ENCODE peak calls at places on chromosomes 2 and 18, in ten cellular contexts. One of them, this sample, is unnamed.

GRCh38 chr2:47945036-47945781 is 38.9 kb upstream of the FBXO11 start:
- DNase-seq in heart right ventricle: no peak
- DNase-seq in lower lobe of right lung: no peak
- DNase-seq in psoas muscle: no peak
- DNase-seq in fibroblast of lung: no peak
- DNase-seq in lung: no peak
- DNase-seq in Peyer's patch: no peak
- DNase-seq in neural progenitor cell: no peak
- DNase-seq in uterus: no peak
- DNase-seq in breast epithelium: no peak
- DNase-seq in this sample: no peak

GRCh38 chr2:205835982-205836381 is 153.7 kb downstream of the NRP2 start:
- DNase-seq in heart right ventricle: no peak
- DNase-seq in lower lobe of right lung: no peak
- DNase-seq in psoas muscle: no peak
- DNase-seq in fibroblast of lung: no peak
- DNase-seq in lung: no peak
- DNase-seq in Peyer's patch: no peak
- DNase-seq in neural progenitor cell: no peak
- DNase-seq in uterus: no peak
- DNase-seq in breast epithelium: no peak
- DNase-seq in this sample: no peak

GRCh38 chr2:237550057-237550415 is 16.3 kb upstream of the PRLH start:
- DNase-seq in heart right ventricle: no peak
- DNase-seq in lower lobe of right lung: no peak
- DNase-seq in psoas muscle: no peak
- DNase-seq in fibroblast of lung: no peak
- DNase-seq in lung: no peak
- DNase-seq in Peyer's patch: peak; percentile 40
- DNase-seq in neural progenitor cell: no peak
- DNase-seq in uterus: no peak
- DNase-seq in breast epithelium: no peak
- DNase-seq in this sample: no peak

GRCh38 chr2:232927041-232927792 is 57.2 kb downstream of the SNORC start:
- DNase-seq in heart right ventricle: no peak
- DNase-seq in lower lobe of right lung: no peak
- DNase-seq in psoas muscle: peak; percentile 27
- DNase-seq in fibroblast of lung: no peak
- DNase-seq in lung: no peak
- DNase-seq in Peyer's patch: no peak
- DNase-seq in neural progenitor cell: peak; percentile 45
- DNase-seq in uterus: no peak
- DNase-seq in breast epithelium: no peak
- DNase-seq in this sample: no peak

GRCh38 chr2:36562245-36562644 is 35.7 kb downstream of the FEZ2 start:
- DNase-seq in heart right ventricle: no peak
- DNase-seq in lower lobe of right lung: no peak
- DNase-seq in psoas muscle: no peak
- DNase-seq in fibroblast of lung: peak; percentile 53
- DNase-seq in lung: no peak
- DNase-seq in Peyer's patch: no peak
- DNase-seq in neural progenitor cell: no peak
- DNase-seq in uterus: no peak
- DNase-seq in breast epithelium: no peak
- DNase-seq in this sample: peak; percentile 49

GRCh38 chr2:181483876-181484275 is 26.7 kb downstream of the ITGA4 start:
- DNase-seq in heart right ventricle: no peak
- DNase-seq in lower lobe of right lung: no peak
- DNase-seq in psoas muscle: no peak
- DNase-seq in fibroblast of lung: no peak
- DNase-seq in lung: no peak
- DNase-seq in Peyer's patch: no peak
- DNase-seq in neural progenitor cell: no peak
- DNase-seq in uterus: no peak
- DNase-seq in breast epithelium: no peak
- DNase-seq in this sample: peak; percentile 28

GRCh38 chr2:24935145-24935544 is 15.1 kb upstream of the ADCY3 start:
- DNase-seq in heart right ventricle: no peak
- DNase-seq in lower lobe of right lung: no peak
- DNase-seq in psoas muscle: no peak
- DNase-seq in fibroblast of lung: no peak
- DNase-seq in lung: no peak
- DNase-seq in Peyer's patch: no peak
- DNase-seq in neural progenitor cell: no peak
- DNase-seq in uterus: no peak
- DNase-seq in breast epithelium: no peak
- DNase-seq in this sample: no peak

GRCh38 chr18:58953627-58954026 is 89.0 kb downstream of the ZNF532 start:
- DNase-seq in heart right ventricle: peak; percentile 45
- DNase-seq in lower lobe of right lung: no peak
- DNase-seq in psoas muscle: no peak
- DNase-seq in fibroblast of lung: no peak
- DNase-seq in lung: no peak
- DNase-seq in Peyer's patch: no peak
- DNase-seq in neural progenitor cell: no peak
- DNase-seq in uterus: no peak
- DNase-seq in breast epithelium: no peak
- DNase-seq in this sample: no peak

GRCh38 chr2:12278217-12278755 is 438.4 kb upstream of the TRIB2 start:
- DNase-seq in heart right ventricle: no peak
- DNase-seq in lower lobe of right lung: no peak
- DNase-seq in psoas muscle: no peak
- DNase-seq in fibroblast of lung: no peak
- DNase-seq in lung: no peak
- DNase-seq in Peyer's patch: no peak
- DNase-seq in neural progenitor cell: no peak
- DNase-seq in uterus: no peak
- DNase-seq in breast epithelium: no peak
- DNase-seq in this sample: no peak

GRCh38 chr2:1617425-1618021 is 126.8 kb downstream of the PXDN start:
- DNase-seq in heart right ventricle: no peak
- DNase-seq in lower lobe of right lung: no peak
- DNase-seq in psoas muscle: no peak
- DNase-seq in fibroblast of lung: no peak
- DNase-seq in lung: no peak
- DNase-seq in Peyer's patch: peak; percentile 43
- DNase-seq in neural progenitor cell: no peak
- DNase-seq in uterus: no peak
- DNase-seq in breast epithelium: peak; percentile 48
- DNase-seq in this sample: no peak

GRCh38 chr2:129255610-129256313 is 723.7 kb upstream of the RAB6C start:
- DNase-seq in heart right ventricle: no peak
- DNase-seq in lower lobe of right lung: no peak
- DNase-seq in psoas muscle: no peak
- DNase-seq in fibroblast of lung: no peak
- DNase-seq in lung: no peak
- DNase-seq in Peyer's patch: no peak
- DNase-seq in neural progenitor cell: no peak
- DNase-seq in uterus: no peak
- DNase-seq in breast epithelium: no peak
- DNase-seq in this sample: no peak

GRCh38 chr2:129008055-129008880 is 689.6 kb upstream of the HS6ST1 start:
- DNase-seq in heart right ventricle: no peak
- DNase-seq in lower lobe of right lung: no peak
- DNase-seq in psoas muscle: no peak
- DNase-seq in fibroblast of lung: no peak
- DNase-seq in lung: no peak
- DNase-seq in Peyer's patch: no peak
- DNase-seq in neural progenitor cell: no peak
- DNase-seq in uterus: no peak
- DNase-seq in breast epithelium: no peak
- DNase-seq in this sample: no peak

GRCh38 chr2:175476374-175476773 is 294.9 kb upstream of the ATP5MC3 start:
- DNase-seq in heart right ventricle: no peak
- DNase-seq in lower lobe of right lung: no peak
- DNase-seq in psoas muscle: no peak
- DNase-seq in fibroblast of lung: no peak
- DNase-seq in lung: no peak
- DNase-seq in Peyer's patch: no peak
- DNase-seq in neural progenitor cell: no peak
- DNase-seq in uterus: no peak
- DNase-seq in breast epithelium: no peak
- DNase-seq in this sample: no peak

GRCh38 chr2:49288902-49289680 is 134.8 kb upstream of the FSHR start:
- DNase-seq in heart right ventricle: no peak
- DNase-seq in lower lobe of right lung: no peak
- DNase-seq in psoas muscle: no peak
- DNase-seq in fibroblast of lung: no peak
- DNase-seq in lung: no peak
- DNase-seq in Peyer's patch: no peak
- DNase-seq in neural progenitor cell: no peak
- DNase-seq in uterus: no peak
- DNase-seq in breast epithelium: no peak
- DNase-seq in this sample: no peak

GRCh38 chr2:199458017-199458805 is 472 bp upstream of the SATB2 start:
- DNase-seq in heart right ventricle: no peak
- DNase-seq in lower lobe of right lung: peak; percentile 48
- DNase-seq in psoas muscle: no peak
- DNase-seq in fibroblast of lung: peak; percentile 47
- DNase-seq in lung: no peak
- DNase-seq in Peyer's patch: peak; percentile 77
- DNase-seq in neural progenitor cell: peak; percentile 78
- DNase-seq in uterus: no peak
- DNase-seq in breast epithelium: no peak
- DNase-seq in this sample: peak; percentile 88

GRCh38 chr2:233129351-233129978 is 69.3 kb downstream of the INPP5D start:
- DNase-seq in heart right ventricle: no peak
- DNase-seq in lower lobe of right lung: no peak
- DNase-seq in psoas muscle: no peak
- DNase-seq in fibroblast of lung: no peak
- DNase-seq in lung: no peak
- DNase-seq in Peyer's patch: no peak
- DNase-seq in neural progenitor cell: peak; percentile 60
- DNase-seq in uterus: no peak
- DNase-seq in breast epithelium: no peak
- DNase-seq in this sample: peak; percentile 67

GRCh38 chr2:83602753-83603152 is 856.3 kb downstream of the SUCLG1 start:
- DNase-seq in heart right ventricle: no peak
- DNase-seq in lower lobe of right lung: no peak
- DNase-seq in psoas muscle: no peak
- DNase-seq in fibroblast of lung: no peak
- DNase-seq in lung: no peak
- DNase-seq in Peyer's patch: no peak
- DNase-seq in neural progenitor cell: no peak
- DNase-seq in uterus: no peak
- DNase-seq in breast epithelium: no peak
- DNase-seq in this sample: no peak

GRCh38 chr2:61423714-61424113 is 47.2 kb downstream of the USP34 start:
- DNase-seq in heart right ventricle: no peak
- DNase-seq in lower lobe of right lung: no peak
- DNase-seq in psoas muscle: no peak
- DNase-seq in fibroblast of lung: peak; percentile 55
- DNase-seq in lung: no peak
- DNase-seq in Peyer's patch: no peak
- DNase-seq in neural progenitor cell: no peak
- DNase-seq in uterus: no peak
- DNase-seq in breast epithelium: no peak
- DNase-seq in this sample: no peak

GRCh38 chr2:49335546-49335945 is 181.2 kb upstream of the FSHR start:
- DNase-seq in heart right ventricle: no peak
- DNase-seq in lower lobe of right lung: no peak
- DNase-seq in psoas muscle: no peak
- DNase-seq in fibroblast of lung: no peak
- DNase-seq in lung: no peak
- DNase-seq in Peyer's patch: no peak
- DNase-seq in neural progenitor cell: no peak
- DNase-seq in uterus: no peak
- DNase-seq in breast epithelium: no peak
- DNase-seq in this sample: no peak

GRCh38 chr2:236257171-236257570 is 7.0 kb downstream of the ASB18 start:
- DNase-seq in heart right ventricle: no peak
- DNase-seq in lower lobe of right lung: no peak
- DNase-seq in psoas muscle: no peak
- DNase-seq in fibroblast of lung: no peak
- DNase-seq in lung: no peak
- DNase-seq in Peyer's patch: no peak
- DNase-seq in neural progenitor cell: no peak
- DNase-seq in uterus: no peak
- DNase-seq in breast epithelium: no peak
- DNase-seq in this sample: no peak
- H3K27me3 ChIP-seq in heart right ventricle: no peaks in the 10 kb centered on the region
- H3K27me3 ChIP-seq in lower lobe of right lung: no peaks in the 10 kb centered on the region
- H3K27me3 ChIP-seq in psoas muscle: no peaks in the 10 kb centered on the region
- H3K27me3 ChIP-seq in fibroblast of lung: no peaks in the 10 kb centered on the region
- H3K27me3 ChIP-seq in lung: no peaks in the 10 kb centered on the region
- H3K27me3 ChIP-seq in Peyer's patch: no peaks in the 10 kb centered on the region
- H3K27me3 ChIP-seq in neural progenitor cell: no peaks in the 10 kb centered on the region
- H3K27me3 ChIP-seq in uterus: no peaks in the 10 kb centered on the region
- H3K27me3 ChIP-seq in breast epithelium: peaks cover 39% of the 10 kb centered on the region
- H3K27me3 ChIP-seq in this sample: peaks cover 64% of the 10 kb centered on the region

GRCh38 chr2:169799555-169799954 is 884 bp downstream of the SSB start:
- DNase-seq in heart right ventricle: no peak
- DNase-seq in lower lobe of right lung: no peak
- DNase-seq in psoas muscle: no peak
- DNase-seq in fibroblast of lung: no peak
- DNase-seq in lung: no peak
- DNase-seq in Peyer's patch: no peak
- DNase-seq in neural progenitor cell: peak; percentile 3
- DNase-seq in uterus: no peak
- DNase-seq in breast epithelium: no peak
- DNase-seq in this sample: peak; percentile 15
- H3K4me1 ChIP-seq in heart right ventricle: peaks cover 27% of the 10 kb centered on the region
- H3K4me1 ChIP-seq in lower lobe of right lung: peaks cover 24% of the 10 kb centered on the region
- H3K4me1 ChIP-seq in psoas muscle: peaks cover 18% of the 10 kb centered on the region
- H3K4me1 ChIP-seq in fibroblast of lung: no peaks in the 10 kb centered on the region
- H3K4me1 ChIP-seq in lung: peaks cover 8% of the 10 kb centered on the region
- H3K4me1 ChIP-seq in Peyer's patch: no peaks in the 10 kb centered on the region
- H3K4me1 ChIP-seq in neural progenitor cell: peaks cover 5% of the 10 kb centered on the region
- H3K4me1 ChIP-seq in uterus: no peaks in the 10 kb centered on the region
- H3K4me1 ChIP-seq in breast epithelium: no peaks in the 10 kb centered on the region
- H3K4me1 ChIP-seq in this sample: no peaks in the 10 kb centered on the region

DNA sequence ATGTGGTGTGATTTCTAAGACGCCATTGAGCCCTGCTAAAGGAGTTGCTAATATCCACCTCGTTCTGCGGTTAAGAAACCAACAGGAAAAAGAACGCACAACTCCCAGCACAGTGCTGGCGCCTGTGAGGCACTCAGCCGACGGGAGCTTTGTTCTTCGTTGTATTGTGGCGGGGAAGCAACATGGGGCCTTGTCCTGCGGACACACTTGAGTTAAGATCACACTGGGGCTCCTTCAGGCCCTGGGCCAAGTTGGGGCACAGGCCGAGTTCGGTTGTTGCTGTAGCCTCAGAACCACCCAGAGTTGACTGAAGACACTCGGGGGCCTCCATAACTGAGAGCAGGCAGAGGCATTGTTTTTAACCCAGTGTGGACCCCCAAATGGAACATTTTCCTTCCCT is 30.6 kb upstream of the CD8A start:
- DNase-seq in heart right ventricle: no peak
- DNase-seq in lower lobe of right lung: no peak
- DNase-seq in psoas muscle: no peak
- DNase-seq in fibroblast of lung: no peak
- DNase-seq in lung: no peak
- DNase-seq in Peyer's patch: no peak
- DNase-seq in neural progenitor cell: no peak
- DNase-seq in uterus: no peak
- DNase-seq in breast epithelium: no peak
- DNase-seq in this sample: no peak
- TF ChIP-seq CTCF in heart right ventricle: no peak
- TF ChIP-seq CTCF in lower lobe of right lung: no peak
- TF ChIP-seq CTCF in psoas muscle: no peak
- TF ChIP-seq CTCF in fibroblast of lung: no peak
- TF ChIP-seq CTCF in lung: no peak
- TF ChIP-seq CTCF in Peyer's patch: no peak
- TF ChIP-seq CTCF in neural progenitor cell: no peak
- TF ChIP-seq CTCF in uterus: no peak
- TF ChIP-seq CTCF in breast epithelium: no peak
- TF ChIP-seq CTCF in this sample: no peak

GRCh38 chr2:172116107-172116506 is 13.4 kb upstream of the DLX2 start:
- DNase-seq in heart right ventricle: no peak
- DNase-seq in lower lobe of right lung: no peak
- DNase-seq in psoas muscle: no peak
- DNase-seq in fibroblast of lung: no peak
- DNase-seq in lung: no peak
- DNase-seq in Peyer's patch: no peak
- DNase-seq in neural progenitor cell: no peak
- DNase-seq in uterus: no peak
- DNase-seq in breast epithelium: no peak
- DNase-seq in this sample: no peak
- H3K27me3 ChIP-seq in heart right ventricle: no peaks in the 10 kb centered on the region
- H3K27me3 ChIP-seq in lower lobe of right lung: peaks cover 15% of the 10 kb centered on the region
- H3K27me3 ChIP-seq in psoas muscle: no peaks in the 10 kb centered on the region
- H3K27me3 ChIP-seq in fibroblast of lung: no peaks in the 10 kb centered on the region
- H3K27me3 ChIP-seq in lung: no peaks in the 10 kb centered on the region
- H3K27me3 ChIP-seq in Peyer's patch: no peaks in the 10 kb centered on the region
- H3K27me3 ChIP-seq in neural progenitor cell: peaks cover 16% of the 10 kb centered on the region
- H3K27me3 ChIP-seq in uterus: no peaks in the 10 kb centered on the region
- H3K27me3 ChIP-seq in breast epithelium: peaks cover 3% of the 10 kb centered on the region
- H3K27me3 ChIP-seq in this sample: no peaks in the 10 kb centered on the region